ENCODE peak calls at places on chromosomes 16 and 17, in ten cellular contexts. One of them, this sample, is unnamed.
A peak's percentile ranks its signal among the peaks of the same experiment; 100 is the strongest.

GRCh38 chr17:82180776-82181528 is 31.7 kb downstream of the CCDC57 start:
- DNase-seq in CD8-positive, alpha-beta T cell: no peak
- DNase-seq in skeletal muscle cell: no peak
- DNase-seq in IMR-90: no peak
- DNase-seq in brain microvascular endothelial cell: no peak
- DNase-seq in stomach: no peak
- DNase-seq in aorta: no peak
- DNase-seq in upper lobe of right lung: no peak
- DNase-seq in breast epithelium: no peak
- DNase-seq in A549: no peak
- DNase-seq in this sample: no peak

GRCh38 chr16:67157892-67158635 is 1.6 kb downstream of the TRADD start:
- DNase-seq in CD8-positive, alpha-beta T cell: no peak
- DNase-seq in skeletal muscle cell: no peak
- DNase-seq in IMR-90: no peak
- DNase-seq in brain microvascular endothelial cell: no peak
- DNase-seq in stomach: no peak
- DNase-seq in aorta: no peak
- DNase-seq in upper lobe of right lung: no peak
- DNase-seq in breast epithelium: no peak
- DNase-seq in A549: no peak
- DNase-seq in this sample: no peak

GRCh38 chr17:58332720-58333395 is 4.3 kb upstream of the TSPOAP1 start:
- DNase-seq in CD8-positive, alpha-beta T cell: no peak
- DNase-seq in skeletal muscle cell: no peak
- DNase-seq in IMR-90: no peak
- DNase-seq in brain microvascular endothelial cell: no peak
- DNase-seq in stomach: no peak
- DNase-seq in aorta: peak; percentile 52
- DNase-seq in upper lobe of right lung: peak; percentile 67
- DNase-seq in breast epithelium: no peak
- DNase-seq in A549: no peak
- DNase-seq in this sample: no peak

GRCh38 chr17:64061157-64061898 is 40.9 kb upstream of the ICAM2 start:
- DNase-seq in CD8-positive, alpha-beta T cell: no peak
- DNase-seq in skeletal muscle cell: no peak
- DNase-seq in IMR-90: peak; percentile 36
- DNase-seq in brain microvascular endothelial cell: no peak
- DNase-seq in stomach: no peak
- DNase-seq in aorta: no peak
- DNase-seq in upper lobe of right lung: no peak
- DNase-seq in breast epithelium: no peak
- DNase-seq in A549: no peak
- DNase-seq in this sample: no peak

GRCh38 chr16:85665929-85666328 is 22.8 kb downstream of the GINS2 start:
- DNase-seq in CD8-positive, alpha-beta T cell: no peak
- DNase-seq in skeletal muscle cell: no peak
- DNase-seq in IMR-90: no peak
- DNase-seq in brain microvascular endothelial cell: no peak
- DNase-seq in stomach: no peak
- DNase-seq in aorta: no peak
- DNase-seq in upper lobe of right lung: no peak
- DNase-seq in breast epithelium: no peak
- DNase-seq in A549: no peak
- DNase-seq in this sample: no peak

GRCh38 chr17:28969706-28970393 is 18.5 kb upstream of the PHF12 start:
- DNase-seq in CD8-positive, alpha-beta T cell: no peak
- DNase-seq in skeletal muscle cell: no peak
- DNase-seq in IMR-90: no peak
- DNase-seq in brain microvascular endothelial cell: no peak
- DNase-seq in stomach: no peak
- DNase-seq in aorta: no peak
- DNase-seq in upper lobe of right lung: no peak
- DNase-seq in breast epithelium: no peak
- DNase-seq in A549: no peak
- DNase-seq in this sample: no peak

GRCh38 chr16:84277244-84277823 is 17.3 kb upstream of the WFDC1 start:
- DNase-seq in CD8-positive, alpha-beta T cell: peak; percentile 43
- DNase-seq in skeletal muscle cell: no peak
- DNase-seq in IMR-90: peak; percentile 33
- DNase-seq in brain microvascular endothelial cell: peak; percentile 40
- DNase-seq in stomach: peak; percentile 77
- DNase-seq in aorta: peak; percentile 91
- DNase-seq in upper lobe of right lung: peak; percentile 81
- DNase-seq in breast epithelium: no peak
- DNase-seq in A549: peak; percentile 59
- DNase-seq in this sample: peak; percentile 10

GRCh38 chr17:82648761-82649474 is 674 bp upstream of the WDR45B start:
- DNase-seq in CD8-positive, alpha-beta T cell: no peak
- DNase-seq in skeletal muscle cell: no peak
- DNase-seq in IMR-90: no peak
- DNase-seq in brain microvascular endothelial cell: no peak
- DNase-seq in stomach: peak; percentile 43
- DNase-seq in aorta: peak; percentile 88
- DNase-seq in upper lobe of right lung: peak; percentile 82
- DNase-seq in breast epithelium: peak; percentile 53
- DNase-seq in A549: peak; percentile 38
- DNase-seq in this sample: no peak

GRCh38 chr16:70614208-70614951 is 32.0 kb upstream of the IL34 start:
- DNase-seq in CD8-positive, alpha-beta T cell: no peak
- DNase-seq in skeletal muscle cell: no peak
- DNase-seq in IMR-90: no peak
- DNase-seq in brain microvascular endothelial cell: no peak
- DNase-seq in stomach: no peak
- DNase-seq in aorta: no peak
- DNase-seq in upper lobe of right lung: no peak
- DNase-seq in breast epithelium: no peak
- DNase-seq in A549: no peak
- DNase-seq in this sample: no peak

GRCh38 chr16:253833-254232 is 19.2 kb downstream of the FAM234A start:
- DNase-seq in CD8-positive, alpha-beta T cell: no peak
- DNase-seq in skeletal muscle cell: no peak
- DNase-seq in IMR-90: no peak
- DNase-seq in brain microvascular endothelial cell: no peak
- DNase-seq in stomach: no peak
- DNase-seq in aorta: no peak
- DNase-seq in upper lobe of right lung: no peak
- DNase-seq in breast epithelium: no peak
- DNase-seq in A549: no peak
- DNase-seq in this sample: no peak

GRCh38 chr16:50797456-50797855 is 55.6 kb downstream of the CYLD start:
- DNase-seq in CD8-positive, alpha-beta T cell: no peak
- DNase-seq in skeletal muscle cell: no peak
- DNase-seq in IMR-90: peak; percentile 42
- DNase-seq in brain microvascular endothelial cell: peak; percentile 65
- DNase-seq in stomach: no peak
- DNase-seq in aorta: no peak
- DNase-seq in upper lobe of right lung: no peak
- DNase-seq in breast epithelium: no peak
- DNase-seq in A549: no peak
- DNase-seq in this sample: no peak

GRCh38 chr17:68053237-68054030 is 17.9 kb downstream of the KPNA2 start:
- DNase-seq in CD8-positive, alpha-beta T cell: no peak
- DNase-seq in skeletal muscle cell: peak; percentile 74
- DNase-seq in IMR-90: peak; percentile 84
- DNase-seq in brain microvascular endothelial cell: peak; percentile 20
- DNase-seq in stomach: no peak
- DNase-seq in aorta: no peak
- DNase-seq in upper lobe of right lung: no peak
- DNase-seq in breast epithelium: no peak
- DNase-seq in A549: no peak
- DNase-seq in this sample: no peak

GRCh38 chr16:89546781-89547180 is 13.7 kb upstream of the RPL13 start:
- DNase-seq in CD8-positive, alpha-beta T cell: no peak
- DNase-seq in skeletal muscle cell: no peak
- DNase-seq in IMR-90: no peak
- DNase-seq in brain microvascular endothelial cell: no peak
- DNase-seq in stomach: no peak
- DNase-seq in aorta: no peak
- DNase-seq in upper lobe of right lung: no peak
- DNase-seq in breast epithelium: no peak
- DNase-seq in A549: no peak
- DNase-seq in this sample: no peak

DNA sequence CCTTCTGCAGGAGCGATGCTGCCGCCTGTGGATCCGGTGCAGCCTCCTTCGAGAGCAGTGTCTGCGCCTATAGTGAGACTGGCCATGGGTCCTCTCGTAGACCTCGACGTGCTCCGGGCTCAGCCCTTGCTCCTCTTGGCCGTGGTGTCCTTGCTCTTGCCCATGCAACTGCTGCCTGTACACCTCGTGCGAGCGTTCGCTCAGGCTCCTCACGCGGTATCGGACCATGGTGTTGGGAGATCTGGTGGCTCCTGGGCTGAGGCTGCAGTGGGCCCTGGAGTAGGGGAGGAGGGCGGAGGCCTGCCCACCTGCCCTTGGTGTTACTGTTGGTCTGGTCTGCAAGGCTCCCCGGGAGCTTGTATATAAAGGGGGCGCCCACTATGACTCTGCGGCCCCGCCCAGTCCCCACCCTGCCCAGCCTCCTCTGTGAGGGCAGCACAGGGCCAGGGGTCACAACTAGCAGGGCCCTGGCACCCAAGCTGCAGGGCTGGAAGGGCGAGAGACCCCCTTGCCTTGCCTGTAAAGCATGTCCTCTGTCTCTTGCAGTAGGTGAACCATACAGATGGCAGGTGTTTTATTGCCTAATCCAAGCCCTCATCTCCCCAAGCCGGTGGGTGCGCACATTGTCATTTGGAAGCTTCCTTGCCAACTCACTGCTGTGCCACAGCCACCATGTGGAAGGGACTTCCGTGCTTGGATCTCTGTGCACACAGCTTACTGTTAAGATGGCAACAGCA is at the start of gene PRM2:
- DNase-seq in CD8-positive, alpha-beta T cell: no peak
- DNase-seq in skeletal muscle cell: no peak
- DNase-seq in IMR-90: no peak
- DNase-seq in brain microvascular endothelial cell: no peak
- DNase-seq in stomach: no peak
- DNase-seq in aorta: no peak
- DNase-seq in upper lobe of right lung: no peak
- DNase-seq in breast epithelium: no peak
- DNase-seq in A549: no peak
- DNase-seq in this sample: no peak
- H3K4me3 ChIP-seq in CD8-positive, alpha-beta T cell: no peak within 1 kb of the TSS
- H3K4me3 ChIP-seq in skeletal muscle cell: no peak within 1 kb of the TSS
- H3K4me3 ChIP-seq in IMR-90: no peak within 1 kb of the TSS
- H3K4me3 ChIP-seq in brain microvascular endothelial cell: no peak within 1 kb of the TSS
- H3K4me3 ChIP-seq in stomach: no peak within 1 kb of the TSS
- H3K4me3 ChIP-seq in aorta: no peak within 1 kb of the TSS
- H3K4me3 ChIP-seq in upper lobe of right lung: no peak within 1 kb of the TSS
- H3K4me3 ChIP-seq in breast epithelium: no peak within 1 kb of the TSS
- H3K4me3 ChIP-seq in A549: no peak within 1 kb of the TSS
- H3K4me3 ChIP-seq in this sample: no peak within 1 kb of the TSS

GRCh38 chr16:77789085-77789611 is 784 bp downstream of the VAT1L start:
- DNase-seq in CD8-positive, alpha-beta T cell: no peak
- DNase-seq in skeletal muscle cell: no peak
- DNase-seq in IMR-90: no peak
- DNase-seq in brain microvascular endothelial cell: no peak
- DNase-seq in stomach: no peak
- DNase-seq in aorta: no peak
- DNase-seq in upper lobe of right lung: no peak
- DNase-seq in breast epithelium: no peak
- DNase-seq in A549: no peak
- DNase-seq in this sample: no peak
- H3K4me3 ChIP-seq in CD8-positive, alpha-beta T cell: no peak overlapping the region
- H3K4me3 ChIP-seq in skeletal muscle cell: peak overlapping the region; percentile 73
- H3K4me3 ChIP-seq in IMR-90: peak overlapping the region; percentile 93
- H3K4me3 ChIP-seq in brain microvascular endothelial cell: peak overlapping the region; percentile 79
- H3K4me3 ChIP-seq in stomach: peak overlapping the region; percentile 50
- H3K4me3 ChIP-seq in aorta: peak overlapping the region; percentile 63
- H3K4me3 ChIP-seq in upper lobe of right lung: peak overlapping the region; percentile 47
- H3K4me3 ChIP-seq in breast epithelium: peak overlapping the region; percentile 44
- H3K4me3 ChIP-seq in A549: peak overlapping the region; percentile 45
- H3K4me3 ChIP-seq in this sample: no peak overlapping the region

GRCh38 chr17:52841971-52842370 is 683.5 kb upstream of the CA10 start:
- DNase-seq in CD8-positive, alpha-beta T cell: no peak
- DNase-seq in skeletal muscle cell: no peak
- DNase-seq in IMR-90: no peak
- DNase-seq in brain microvascular endothelial cell: no peak
- DNase-seq in stomach: no peak
- DNase-seq in aorta: no peak
- DNase-seq in upper lobe of right lung: no peak
- DNase-seq in breast epithelium: no peak
- DNase-seq in A549: no peak
- DNase-seq in this sample: no peak

GRCh38 chr17:52831536-52831935 is 673.0 kb upstream of the CA10 start:
- DNase-seq in CD8-positive, alpha-beta T cell: no peak
- DNase-seq in skeletal muscle cell: no peak
- DNase-seq in IMR-90: no peak
- DNase-seq in brain microvascular endothelial cell: no peak
- DNase-seq in stomach: no peak
- DNase-seq in aorta: no peak
- DNase-seq in upper lobe of right lung: no peak
- DNase-seq in breast epithelium: no peak
- DNase-seq in A549: no peak
- DNase-seq in this sample: no peak

DNA sequence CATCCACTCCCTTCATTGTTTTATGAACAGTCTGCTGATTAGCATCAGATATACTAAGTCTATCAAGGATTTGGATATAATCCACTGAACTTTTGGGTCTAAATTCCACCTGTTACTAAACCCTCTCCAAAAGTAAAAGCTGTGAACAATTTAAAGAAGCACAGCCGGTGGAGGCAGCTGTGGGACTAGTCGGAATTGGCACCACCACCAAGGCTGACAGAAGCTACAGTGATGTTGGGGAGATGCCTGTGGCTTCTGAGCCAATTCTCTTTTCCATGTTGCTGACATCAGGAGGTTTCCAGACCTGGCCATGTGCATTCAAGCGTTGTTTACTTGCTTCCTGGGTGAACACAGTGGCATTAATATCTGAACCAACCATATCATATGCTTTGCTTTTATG is 679.0 kb upstream of the CA10 start:
- DNase-seq in CD8-positive, alpha-beta T cell: no peak
- DNase-seq in skeletal muscle cell: no peak
- DNase-seq in IMR-90: no peak
- DNase-seq in brain microvascular endothelial cell: no peak
- DNase-seq in stomach: no peak
- DNase-seq in aorta: no peak
- DNase-seq in upper lobe of right lung: no peak
- DNase-seq in breast epithelium: no peak
- DNase-seq in A549: no peak
- DNase-seq in this sample: no peak
- H3K4me3 ChIP-seq in CD8-positive, alpha-beta T cell: no peak overlapping the region
- H3K4me3 ChIP-seq in skeletal muscle cell: no peak overlapping the region
- H3K4me3 ChIP-seq in IMR-90: no peak overlapping the region
- H3K4me3 ChIP-seq in brain microvascular endothelial cell: no peak overlapping the region
- H3K4me3 ChIP-seq in stomach: no peak overlapping the region
- H3K4me3 ChIP-seq in aorta: no peak overlapping the region
- H3K4me3 ChIP-seq in upper lobe of right lung: no peak overlapping the region
- H3K4me3 ChIP-seq in breast epithelium: no peak overlapping the region
- H3K4me3 ChIP-seq in A549: no peak overlapping the region
- H3K4me3 ChIP-seq in this sample: no peak overlapping the region

DNA sequence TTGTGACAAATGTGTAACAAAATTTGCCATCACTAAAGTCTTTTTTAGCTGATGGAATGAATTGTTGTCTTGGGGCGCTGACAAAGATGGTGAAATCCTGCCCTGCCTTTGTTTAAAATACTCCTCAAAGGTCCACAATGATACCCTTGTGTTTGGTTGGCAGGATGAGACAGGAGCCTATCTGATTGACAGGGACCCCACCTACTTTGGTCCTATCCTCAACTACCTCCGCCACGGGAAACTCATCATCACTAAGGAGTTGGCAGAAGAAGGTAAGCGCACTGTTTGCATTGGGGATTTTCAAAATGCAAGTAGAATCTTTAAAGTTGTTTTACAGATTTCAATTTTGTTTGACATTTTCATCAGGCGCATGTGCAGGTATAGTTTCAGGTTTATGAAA is 2.0 kb downstream of the KCTD2 start:
- DNase-seq in CD8-positive, alpha-beta T cell: no peak
- DNase-seq in skeletal muscle cell: no peak
- DNase-seq in IMR-90: no peak
- DNase-seq in brain microvascular endothelial cell: no peak
- DNase-seq in stomach: no peak
- DNase-seq in aorta: no peak
- DNase-seq in upper lobe of right lung: no peak
- DNase-seq in breast epithelium: no peak
- DNase-seq in A549: no peak
- DNase-seq in this sample: no peak
- H3K4me3 ChIP-seq in CD8-positive, alpha-beta T cell: no peak overlapping the region
- H3K4me3 ChIP-seq in skeletal muscle cell: no peak overlapping the region
- H3K4me3 ChIP-seq in IMR-90: no peak overlapping the region
- H3K4me3 ChIP-seq in brain microvascular endothelial cell: no peak overlapping the region
- H3K4me3 ChIP-seq in stomach: no peak overlapping the region
- H3K4me3 ChIP-seq in aorta: no peak overlapping the region
- H3K4me3 ChIP-seq in upper lobe of right lung: no peak overlapping the region
- H3K4me3 ChIP-seq in breast epithelium: no peak overlapping the region
- H3K4me3 ChIP-seq in A549: no peak overlapping the region
- H3K4me3 ChIP-seq in this sample: no peak overlapping the region